ENCODE peak calls at places on chromosomes 12 and 14, in five cellular contexts. One of them, this sample, is unnamed.
A peak's percentile ranks its signal among the peaks of the same experiment; 100 is the strongest.

GRCh38 chr12:131641315-131641714 is 69.6 kb upstream of the SFSWAP start:
- DNase-seq in AG04449: no peak
- DNase-seq in dorsolateral prefrontal cortex: no peak
- DNase-seq in A549: no peak
- DNase-seq in upper lobe of right lung: no peak
- DNase-seq in this sample: no peak

GRCh38 chr12:92487138-92487485 is 215.7 kb upstream of the PLEKHG7 start:
- DNase-seq in AG04449: no peak
- DNase-seq in dorsolateral prefrontal cortex: no peak
- DNase-seq in A549: no peak
- DNase-seq in upper lobe of right lung: no peak
- DNase-seq in this sample: no peak

GRCh38 chr12:78085562-78086182 is 255.0 kb downstream of the NAV3 start:
- DNase-seq in AG04449: no peak
- DNase-seq in dorsolateral prefrontal cortex: no peak
- DNase-seq in A549: no peak
- DNase-seq in upper lobe of right lung: no peak
- DNase-seq in this sample: no peak

GRCh38 chr12:22527999-22528398 is 16.3 kb downstream of the C2CD5 start:
- DNase-seq in AG04449: peak; percentile 45
- DNase-seq in dorsolateral prefrontal cortex: no peak
- DNase-seq in A549: no peak
- DNase-seq in upper lobe of right lung: no peak
- DNase-seq in this sample: no peak

GRCh38 chr12:65184858-65185229 is 15.5 kb downstream of the LEMD3 start:
- DNase-seq in AG04449: no peak
- DNase-seq in dorsolateral prefrontal cortex: no peak
- DNase-seq in A549: no peak
- DNase-seq in upper lobe of right lung: no peak
- DNase-seq in this sample: no peak

GRCh38 chr12:47754881-47755280 is 3.8 kb downstream of the RAPGEF3 start:
- DNase-seq in AG04449: no peak
- DNase-seq in dorsolateral prefrontal cortex: no peak
- DNase-seq in A549: no peak
- DNase-seq in upper lobe of right lung: peak; percentile 88
- DNase-seq in this sample: no peak

GRCh38 chr12:95766356-95767019 is 24.1 kb downstream of the NTN4 start:
- DNase-seq in AG04449: no peak
- DNase-seq in dorsolateral prefrontal cortex: no peak
- DNase-seq in A549: no peak
- DNase-seq in upper lobe of right lung: no peak
- DNase-seq in this sample: no peak

GRCh38 chr12:51915003-51915625 is 7.8 kb downstream of the ACVRL1 start:
- DNase-seq in AG04449: no peak
- DNase-seq in dorsolateral prefrontal cortex: no peak
- DNase-seq in A549: no peak
- DNase-seq in upper lobe of right lung: peak; percentile 46
- DNase-seq in this sample: no peak

GRCh38 chr12:124248862-124249825 is 45.7 kb upstream of the RFLNA start:
- DNase-seq in AG04449: no peak
- DNase-seq in dorsolateral prefrontal cortex: no peak
- DNase-seq in A549: no peak
- DNase-seq in upper lobe of right lung: peak; percentile 44
- DNase-seq in this sample: no peak

GRCh38 chr14:21054768-21055145 is 2.9 kb upstream of the RNASE8 start:
- DNase-seq in AG04449: no peak
- DNase-seq in dorsolateral prefrontal cortex: no peak
- DNase-seq in A549: no peak
- DNase-seq in upper lobe of right lung: no peak
- DNase-seq in this sample: no peak

GRCh38 chr12:112288638-112289037 is 93.6 kb downstream of the HECTD4 start:
- DNase-seq in AG04449: no peak
- DNase-seq in dorsolateral prefrontal cortex: no peak
- DNase-seq in A549: no peak
- DNase-seq in upper lobe of right lung: no peak
- DNase-seq in this sample: no peak

GRCh38 chr12:45490232-45490881 is 239.1 kb upstream of the ARID2 start:
- DNase-seq in AG04449: no peak
- DNase-seq in dorsolateral prefrontal cortex: no peak
- DNase-seq in A549: no peak
- DNase-seq in upper lobe of right lung: no peak
- DNase-seq in this sample: no peak

GRCh38 chr12:78641837-78642423 is 222.6 kb upstream of the SYT1 start:
- DNase-seq in AG04449: no peak
- DNase-seq in dorsolateral prefrontal cortex: no peak
- DNase-seq in A549: peak; percentile 26
- DNase-seq in upper lobe of right lung: no peak
- DNase-seq in this sample: no peak

GRCh38 chr12:63779498-63780481 is at the start of gene RXYLT1:
- DNase-seq in AG04449: no peak
- DNase-seq in dorsolateral prefrontal cortex: peak; percentile 89
- DNase-seq in A549: peak; percentile 85
- DNase-seq in upper lobe of right lung: peak; percentile 94
- DNase-seq in this sample: peak; percentile 78

GRCh38 chr12:2047752-2048151 is 5.0 kb upstream of the CACNA1C start:
- DNase-seq in AG04449: no peak
- DNase-seq in dorsolateral prefrontal cortex: no peak
- DNase-seq in A549: no peak
- DNase-seq in upper lobe of right lung: no peak
- DNase-seq in this sample: no peak

GRCh38 chr14:64806202-64806861 is 73.4 kb downstream of the SPTB start:
- DNase-seq in AG04449: peak; percentile 75
- DNase-seq in dorsolateral prefrontal cortex: no peak
- DNase-seq in A549: peak; percentile 91
- DNase-seq in upper lobe of right lung: peak; percentile 64
- DNase-seq in this sample: no peak

GRCh38 chr14:45246633-45247173 is 6.3 kb downstream of the MIS18BP1 start:
- DNase-seq in AG04449: no peak
- DNase-seq in dorsolateral prefrontal cortex: no peak
- DNase-seq in A549: no peak
- DNase-seq in upper lobe of right lung: no peak
- DNase-seq in this sample: no peak

GRCh38 chr14:32047791-32048190 is 29.3 kb upstream of the ARHGAP5 start:
- DNase-seq in AG04449: no peak
- DNase-seq in dorsolateral prefrontal cortex: no peak
- DNase-seq in A549: no peak
- DNase-seq in upper lobe of right lung: no peak
- DNase-seq in this sample: no peak

GRCh38 chr14:96717116-96717515 is 80.1 kb upstream of the VRK1 start:
- DNase-seq in AG04449: no peak
- DNase-seq in dorsolateral prefrontal cortex: no peak
- DNase-seq in A549: no peak
- DNase-seq in upper lobe of right lung: no peak
- DNase-seq in this sample: no peak

GRCh38 chr12:12813120-12814101 is at the start of gene DDX47:
- DNase-seq in AG04449: no peak
- DNase-seq in dorsolateral prefrontal cortex: peak; percentile 95
- DNase-seq in A549: peak; percentile 95
- DNase-seq in upper lobe of right lung: peak; percentile 97
- DNase-seq in this sample: peak; percentile 99

GRCh38 chr12:89392401-89392800 is 40.1 kb upstream of the DUSP6 start:
- DNase-seq in AG04449: no peak
- DNase-seq in dorsolateral prefrontal cortex: no peak
- DNase-seq in A549: no peak
- DNase-seq in upper lobe of right lung: no peak
- DNase-seq in this sample: no peak

DNA sequence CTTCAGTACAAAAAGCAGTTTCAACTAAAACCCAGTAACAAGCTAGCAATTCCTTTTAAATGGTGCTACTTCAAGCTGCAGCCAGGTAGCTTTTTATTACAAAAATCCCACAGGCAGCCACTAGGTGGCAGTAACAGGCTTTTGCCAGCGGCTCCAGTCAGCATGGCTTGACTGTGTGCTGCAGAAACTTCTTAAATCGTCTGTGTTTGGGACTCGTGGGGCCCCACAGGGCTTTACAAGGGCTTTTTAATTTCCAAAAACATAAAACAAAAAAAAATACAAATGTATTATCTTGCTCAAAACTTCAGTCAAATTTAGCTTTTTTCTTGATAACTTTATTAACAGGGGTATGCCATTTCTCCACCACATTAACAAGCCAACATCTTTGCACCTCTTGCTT is 3.6 kb upstream of the CLEC4E start:
- DNase-seq in AG04449: peak; percentile 4
- DNase-seq in dorsolateral prefrontal cortex: peak; percentile 36
- DNase-seq in A549: peak; percentile 66
- DNase-seq in upper lobe of right lung: no peak
- DNase-seq in this sample: peak; percentile 77
- TF ChIP-seq CTCF in AG04449: peak; percentile 77
- TF ChIP-seq CTCF in dorsolateral prefrontal cortex: peak; percentile 89
- TF ChIP-seq CTCF in A549: peak; percentile 82
- TF ChIP-seq CTCF in upper lobe of right lung: peak; percentile 98
- TF ChIP-seq CTCF in this sample: peak; percentile 100

DNA sequence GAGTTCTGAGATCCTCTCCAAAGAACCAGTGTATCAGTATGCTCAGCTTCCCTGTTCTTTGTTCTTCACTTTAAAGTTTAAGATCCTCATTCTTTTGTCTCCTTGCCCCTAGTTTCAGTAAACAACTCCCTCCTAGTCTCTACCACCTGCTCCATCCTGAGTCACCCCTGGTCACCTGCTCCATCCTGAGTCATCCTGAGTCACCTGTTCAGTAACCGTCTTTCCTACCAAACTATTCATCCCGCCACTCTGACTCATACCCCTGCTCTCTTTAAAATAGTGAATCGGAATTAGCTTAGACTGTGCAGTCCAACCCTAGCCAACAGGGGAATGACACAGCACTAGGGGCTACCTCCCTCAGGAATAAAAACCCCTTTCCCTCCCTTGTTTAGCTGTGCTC is 888.1 kb upstream of the MDGA2 start:
- DNase-seq in AG04449: no peak
- DNase-seq in dorsolateral prefrontal cortex: no peak
- DNase-seq in A549: peak; percentile 29
- DNase-seq in upper lobe of right lung: no peak
- DNase-seq in this sample: no peak
- TF ChIP-seq CTCF in AG04449: no peak
- TF ChIP-seq CTCF in dorsolateral prefrontal cortex: no peak
- TF ChIP-seq CTCF in A549: no peak
- TF ChIP-seq CTCF in upper lobe of right lung: no peak
- TF ChIP-seq CTCF in this sample: no peak

DNA sequence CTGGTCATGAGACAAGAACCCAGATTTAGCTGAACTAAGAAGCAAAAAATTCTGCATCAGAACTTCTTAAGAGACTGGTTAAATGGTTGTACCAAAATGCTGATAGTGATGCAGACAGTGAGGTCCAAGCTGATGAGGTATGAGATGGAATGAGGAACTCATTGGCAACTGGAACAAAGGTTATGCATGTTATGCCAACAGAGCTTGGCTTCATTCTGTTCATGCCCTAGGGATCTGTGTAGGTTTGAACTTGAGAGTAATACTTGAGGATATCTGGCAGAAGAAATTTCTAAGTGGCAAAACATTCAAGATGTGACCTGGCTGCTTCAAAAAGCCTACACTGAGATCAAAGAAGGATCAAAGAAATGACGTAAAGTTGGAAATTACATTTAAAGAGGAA is 398.0 kb downstream of the FSCB start:
- DNase-seq in AG04449: no peak
- DNase-seq in dorsolateral prefrontal cortex: no peak
- DNase-seq in A549: no peak
- DNase-seq in upper lobe of right lung: no peak
- DNase-seq in this sample: no peak
- TF ChIP-seq CTCF in AG04449: no peak
- TF ChIP-seq CTCF in dorsolateral prefrontal cortex: no peak
- TF ChIP-seq CTCF in A549: no peak
- TF ChIP-seq CTCF in upper lobe of right lung: no peak
- TF ChIP-seq CTCF in this sample: no peak

DNA sequence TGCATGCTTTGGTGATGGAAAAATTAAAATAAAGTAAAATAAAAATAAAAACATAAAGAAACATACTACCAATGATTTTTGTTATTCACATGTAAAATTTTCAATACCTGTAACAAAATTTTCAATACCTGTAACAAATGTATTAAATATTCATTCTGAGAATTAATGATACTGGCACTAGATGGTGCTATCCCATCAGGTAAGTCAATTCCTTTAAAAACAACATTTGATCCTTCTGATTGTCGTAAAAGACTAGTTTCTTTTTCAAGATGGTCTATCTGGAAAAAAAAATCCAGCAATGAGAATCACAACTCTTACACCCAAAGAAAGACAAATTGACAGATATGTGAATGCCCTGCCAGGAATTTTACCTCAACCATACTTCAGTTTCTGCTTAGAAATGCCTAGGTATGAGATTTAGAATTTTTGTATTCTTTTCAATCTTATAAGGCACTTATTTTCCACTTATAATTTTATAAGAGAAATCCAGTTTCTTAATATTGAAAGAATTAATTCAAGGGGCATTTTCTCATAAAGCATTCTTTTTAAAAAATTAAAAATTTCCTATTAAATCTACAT is 30.7 kb downstream of the CEP290 start:
- DNase-seq in AG04449: no peak
- DNase-seq in dorsolateral prefrontal cortex: no peak
- DNase-seq in A549: peak; percentile 74
- DNase-seq in upper lobe of right lung: no peak
- DNase-seq in this sample: no peak
- TF ChIP-seq CTCF in AG04449: no peak
- TF ChIP-seq CTCF in dorsolateral prefrontal cortex: peak; percentile 52
- TF ChIP-seq CTCF in A549: peak; percentile 39
- TF ChIP-seq CTCF in upper lobe of right lung: peak; percentile 47
- TF ChIP-seq CTCF in this sample: peak; percentile 72

This sample was measured in neural crest cell.